ENCODE peak calls at places on chromosomes 16 and 17, in six cellular contexts. K, W, H, B, Y and E are unnamed samples.

GRCh38 chr16:50635505-50636392 is 45.4 kb downstream of the SNX20 start:
- DNase-seq in K (peak; percentile 8), W (no peak), H (peak; percentile 38), B (no peak), Y (no peak), E (no peak)

GRCh38 chr17:83198366-83199341 is 119.2 kb downstream of the METRNL start:
- DNase-seq in K (no peak), W (no peak), H (no peak), B (no peak), Y (no peak), E (no peak)

GRCh38 chr16:50245417-50246298 is 20.7 kb upstream of the ADCY7 start:
- DNase-seq in K (peak; percentile 39), W (no peak), H (peak; percentile 87), B (no peak), Y (peak; percentile 16), E (no peak)

GRCh38 chr16:21646721-21647561 is 5.5 kb downstream of the IGSF6 start:
- DNase-seq in K (no peak), W (peak; percentile 99), H (no peak), B (no peak), Y (no peak), E (no peak)

GRCh38 chr17:70797166-70797565 is 627.8 kb downstream of the KCNJ2 start:
- DNase-seq in K (no peak), W (no peak), H (no peak), B (no peak), Y (no peak), E (no peak)

GRCh38 chr17:37848690-37849616 is 75.3 kb upstream of the TBC1D3K start:
- DNase-seq in K (peak; percentile 89), W (peak; percentile 79), H (peak; percentile 58), B (no peak), Y (no peak), E (no peak)

GRCh38 chr17:81457917-81458555 is 54.6 kb downstream of the ACTG1 start:
- DNase-seq in K (no peak), W (no peak), H (peak; percentile 35), B (no peak), Y (no peak), E (no peak)

GRCh38 chr17:82463881-82464566 is 5.5 kb downstream of the NARF start:
- DNase-seq in K (no peak), W (no peak), H (no peak), B (no peak), Y (no peak), E (no peak)

GRCh38 chr16:23642246-23642774 is 1.0 kb downstream of the DCTN5 start:
- DNase-seq in K (no peak), W (no peak), H (peak; percentile 7), B (no peak), Y (no peak), E (no peak)

GRCh38 chr17:27878776-27879562 is 14.2 kb downstream of the LYRM9 start:
- DNase-seq in K (no peak), W (no peak), H (no peak), B (no peak), Y (no peak), E (no peak)

GRCh38 chr17:14693382-14693781 is 392.5 kb downstream of the HS3ST3B1 start:
- DNase-seq in K (no peak), W (no peak), H (no peak), B (no peak), Y (no peak), E (no peak)

GRCh38 chr17:42667088-42667951 is 8.2 kb downstream of the TUBG2 start:
- DNase-seq in K (peak; percentile 87), W (no peak), H (no peak), B (no peak), Y (peak; percentile 47), E (no peak)

GRCh38 chr16:84501077-84501735 is 3.3 kb downstream of the MEAK7 start:
- DNase-seq in K (peak; percentile 83), W (no peak), H (no peak), B (no peak), Y (no peak), E (no peak)

GRCh38 chr17:28710948-28711722 is 553 bp downstream of the PROCA1 start:
- DNase-seq in K (peak; percentile 46), W (peak; percentile 50), H (peak; percentile 96), B (peak; percentile 83), Y (peak; percentile 86), E (peak; percentile 80)

GRCh38 chr16:19095699-19096098 is 18.1 kb upstream of the ITPRIPL2 start:
- DNase-seq in K (peak; percentile 67), W (no peak), H (no peak), B (no peak), Y (no peak), E (peak; percentile 66)

GRCh38 chr16:75265911-75266701 is 14.7 kb upstream of the BCAR1 start:
- DNase-seq in K (no peak), W (no peak), H (peak; percentile 85), B (no peak), Y (peak; percentile 84), E (peak; percentile 61)

GRCh38 chr16:11526921-11527320 is 59.8 kb downstream of the LITAF start:
- DNase-seq in K (no peak), W (no peak), H (no peak), B (no peak), Y (no peak), E (no peak)

GRCh38 chr17:40926341-40926740 is 11.1 kb downstream of the KRT23 start:
- DNase-seq in K (no peak), W (no peak), H (no peak), B (no peak), Y (no peak), E (no peak)

GRCh38 chr16:87924937-87925670 is 11.2 kb downstream of the CA5A start:
- DNase-seq in K (no peak), W (no peak), H (no peak), B (no peak), Y (no peak), E (no peak)

GRCh38 chr16:85187002-85187401 is 74.7 kb upstream of the CIBAR2 start:
- DNase-seq in K (no peak), W (no peak), H (no peak), B (no peak), Y (no peak), E (no peak)

GRCh38 chr17:73506470-73507435 is 137.5 kb downstream of the SDK2 start:
- DNase-seq in K (no peak), W (no peak), H (no peak), B (no peak), Y (no peak), E (no peak)

GRCh38 chr17:41631025-41631889 is 6.9 kb upstream of the KRT17 start:
- DNase-seq in K (no peak), W (no peak), H (no peak), B (no peak), Y (no peak), E (no peak)

GRCh38 chr17:29123111-29123510 is 57.1 kb downstream of the MYO18A start:
- DNase-seq in K (no peak), W (no peak), H (no peak), B (no peak), Y (no peak), E (no peak)

GRCh38 chr17:74012465-74012864 is 191.0 kb upstream of the RPL38 start:
- DNase-seq in K (no peak), W (no peak), H (no peak), B (no peak), Y (peak; percentile 15), E (no peak)

GRCh38 chr16:3171181-3171854 is 16.7 kb upstream of the OR1F1 start:
- DNase-seq in K (no peak), W (no peak), H (no peak), B (no peak), Y (no peak), E (no peak)

GRCh38 chr16:46961373-46962353 is 11.8 kb downstream of the DNAJA2 start:
- DNase-seq in K (no peak), W (no peak), H (no peak), B (no peak), Y (no peak), E (no peak)
- TF ChIP-seq ZNF274 in K (no peak), W (no peak), H (no peak), B (no peak), Y (no peak), E (no peak)

DNA sequence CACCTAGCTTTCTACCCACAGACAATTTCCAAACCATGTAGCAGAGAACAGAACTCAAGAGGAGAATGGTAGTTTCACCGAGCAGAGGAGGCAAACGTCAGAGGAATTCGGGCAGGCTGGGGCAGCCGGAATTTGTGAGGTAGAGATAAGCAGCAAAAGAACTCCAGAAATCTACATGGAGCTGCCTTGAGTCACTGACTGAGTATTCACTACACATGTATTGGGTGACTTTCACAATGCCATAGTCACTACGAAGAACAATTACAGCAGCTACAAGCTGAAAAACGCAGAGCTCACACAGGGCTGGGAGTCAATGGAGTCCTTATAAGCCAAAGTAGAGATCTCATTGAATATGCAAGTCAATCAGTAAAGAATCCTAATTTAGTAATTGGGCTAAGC is 13.4 kb downstream of the CMC2 start:
- DNase-seq in K (no peak), W (no peak), H (peak; percentile 87), B (no peak), Y (peak; percentile 87), E (no peak)
- TF ChIP-seq ZNF274 in K (no peak), W (no peak), H (no peak), B (no peak), Y (no peak), E (no peak)

GRCh38 chr17:15952916-15953865 is 8.3 kb downstream of the ADORA2B start:
- DNase-seq in K (no peak), W (no peak), H (no peak), B (no peak), Y (no peak), E (no peak)

GRCh38 chr17:15955793-15956541 is 11.0 kb downstream of the ADORA2B start:
- DNase-seq in K (no peak), W (no peak), H (peak; percentile 78), B (no peak), Y (no peak), E (no peak)

GRCh38 chr17:15951368-15952047 is 6.6 kb downstream of the ADORA2B start:
- DNase-seq in K (no peak), W (no peak), H (no peak), B (no peak), Y (no peak), E (no peak)

GRCh38 chr17:15952048-15952532 is 7.2 kb downstream of the ADORA2B start:
- DNase-seq in K (no peak), W (no peak), H (no peak), B (no peak), Y (no peak), E (no peak)

GRCh38 chr17:15954222-15954621 is 9.3 kb downstream of the ADORA2B start:
- DNase-seq in K (peak; percentile 73), W (no peak), H (no peak), B (no peak), Y (no peak), E (no peak)
- TF ChIP-seq ZNF274 in K (no peak), W (no peak), H (no peak), B (no peak), Y (no peak), E (no peak)

DNA sequence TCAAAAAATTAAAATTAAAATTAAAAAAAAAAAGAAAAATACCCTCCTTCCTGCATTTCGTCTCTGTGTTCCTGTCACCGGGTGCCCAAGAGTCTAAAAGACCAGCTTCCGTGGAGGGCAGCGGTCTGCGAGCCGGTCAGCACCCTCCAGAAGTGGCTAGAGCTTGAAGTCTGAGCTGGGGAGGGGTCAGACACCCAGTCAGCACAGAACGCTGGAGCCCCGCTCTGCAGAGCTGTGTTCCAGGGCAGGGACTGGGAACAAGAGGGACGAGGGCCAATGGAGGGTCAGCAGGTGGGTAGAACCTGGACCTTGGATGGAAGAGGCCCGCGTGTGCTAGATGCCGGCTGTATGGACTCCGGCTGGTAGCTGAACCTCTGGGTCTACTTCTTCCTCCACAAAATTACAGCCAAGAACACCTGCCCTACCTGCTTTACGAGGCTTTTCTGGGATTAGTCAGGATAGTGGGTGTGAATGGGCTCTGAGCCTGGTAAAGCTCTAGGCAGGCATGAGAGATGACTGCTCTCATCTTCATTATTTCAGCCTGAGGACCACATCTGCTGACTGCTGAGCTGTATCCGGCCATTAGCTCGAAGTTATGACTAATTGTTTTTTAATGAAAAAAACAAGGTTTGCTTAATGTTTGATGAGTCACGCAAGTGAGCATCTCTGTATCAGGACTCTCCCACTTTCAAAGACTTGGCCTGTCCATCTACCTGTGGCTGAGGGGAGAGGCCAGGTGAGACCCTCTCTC is 5.9 kb downstream of the TRPV1 start:
- DNase-seq in K (no peak), W (no peak), H (no peak), B (no peak), Y (no peak), E (no peak)
- TF ChIP-seq ZNF274 in K (no peak), W (no peak), H (no peak), B (no peak), Y (no peak), E (no peak)